ENCODE peak calls at places on chromosomes 4 and X, in five cellular contexts. One of them, this sample, is unnamed.

GRCh38 chrX:74521961-74522833 is 92.2 kb downstream of the RLIM start:
- DNase-seq in A549: no peak
- DNase-seq in AG10803: peak
- DNase-seq in lower leg skin: peak
- DNase-seq in esophagus squamous epithelium: no peak
- DNase-seq in this sample: peak

GRCh38 chrX:39536165-39536564 is 561.6 kb downstream of the BCOR start:
- DNase-seq in esophagus squamous epithelium: no peak
- DNase-seq in lower leg skin: peak
- DNase-seq in A549: no peak
- DNase-seq in AG10803: no peak
- DNase-seq in this sample: no peak

GRCh38 chr4:152090543-152090942 is 329.7 kb upstream of the GATB start:
- DNase-seq in lower leg skin: no peak
- DNase-seq in AG10803: peak
- DNase-seq in A549: no peak
- DNase-seq in esophagus squamous epithelium: no peak
- DNase-seq in this sample: peak

GRCh38 chrX:14676431-14676830 is 147.1 kb downstream of the GLRA2 start:
- DNase-seq in esophagus squamous epithelium: no peak
- DNase-seq in AG10803: no peak
- DNase-seq in A549: no peak
- DNase-seq in lower leg skin: no peak
- DNase-seq in this sample: peak

GRCh38 chr4:117817316-117817715 is 217.0 kb upstream of the NDST3 start:
- DNase-seq in A549: no peak
- DNase-seq in lower leg skin: no peak
- DNase-seq in AG10803: no peak
- DNase-seq in esophagus squamous epithelium: no peak
- DNase-seq in this sample: no peak

GRCh38 chr4:2761035-2761923 is 5.1 kb upstream of the TNIP2 start:
- DNase-seq in lower leg skin: no peak
- DNase-seq in AG10803: no peak
- DNase-seq in A549: no peak
- DNase-seq in esophagus squamous epithelium: no peak
- DNase-seq in this sample: no peak

GRCh38 chr4:1571986-1572385 is 112.1 kb downstream of the FAM53A start:
- DNase-seq in A549: no peak
- DNase-seq in AG10803: no peak
- DNase-seq in lower leg skin: no peak
- DNase-seq in esophagus squamous epithelium: no peak
- DNase-seq in this sample: no peak

GRCh38 chr4:172515266-172515879 is 653.2 kb upstream of the GALNT7 start:
- DNase-seq in AG10803: no peak
- DNase-seq in lower leg skin: no peak
- DNase-seq in esophagus squamous epithelium: no peak
- DNase-seq in A549: no peak
- DNase-seq in this sample: no peak

GRCh38 chr4:105946771-105947170 is 51.5 kb downstream of the NPNT start:
- DNase-seq in A549: no peak
- DNase-seq in lower leg skin: no peak
- DNase-seq in AG10803: no peak
- DNase-seq in esophagus squamous epithelium: no peak
- DNase-seq in this sample: no peak

GRCh38 chrX:119488749-119489148 is 20.5 kb downstream of the SLC25A5 start:
- DNase-seq in esophagus squamous epithelium: no peak
- DNase-seq in A549: peak
- DNase-seq in AG10803: peak
- DNase-seq in lower leg skin: peak
- DNase-seq in this sample: peak

GRCh38 chrX:34656467-34656841 is 631 bp downstream of the TMEM47 start:
- DNase-seq in AG10803: no peak
- DNase-seq in lower leg skin: peak
- DNase-seq in A549: no peak
- DNase-seq in esophagus squamous epithelium: no peak
- DNase-seq in this sample: no peak

GRCh38 chr4:181168406-181168805 is 1074.8 kb upstream of the TENM3 start:
- DNase-seq in lower leg skin: no peak
- DNase-seq in esophagus squamous epithelium: no peak
- DNase-seq in A549: no peak
- DNase-seq in AG10803: no peak
- DNase-seq in this sample: no peak

GRCh38 chr4:140707325-140707724 is 48.9 kb downstream of the TBC1D9 start:
- DNase-seq in A549: no peak
- DNase-seq in esophagus squamous epithelium: no peak
- DNase-seq in lower leg skin: no peak
- DNase-seq in AG10803: no peak
- DNase-seq in this sample: no peak

GRCh38 chrX:54495814-54496516 is at the start of gene FGD1:
- DNase-seq in AG10803: peak
- DNase-seq in lower leg skin: peak
- DNase-seq in esophagus squamous epithelium: no peak
- DNase-seq in A549: peak
- DNase-seq in this sample: peak

GRCh38 chr4:68589790-68590189 is 13.7 kb upstream of the UGT2B17 start:
- DNase-seq in esophagus squamous epithelium: no peak
- DNase-seq in A549: no peak
- DNase-seq in AG10803: no peak
- DNase-seq in lower leg skin: no peak
- DNase-seq in this sample: no peak

GRCh38 chr4:15934259-15934658 is 4.3 kb downstream of the FGFBP1 start:
- DNase-seq in A549: no peak
- DNase-seq in AG10803: no peak
- DNase-seq in esophagus squamous epithelium: no peak
- DNase-seq in lower leg skin: no peak
- DNase-seq in this sample: no peak

GRCh38 chr4:122732329-122733026 is at the start of gene BBS12:
- DNase-seq in esophagus squamous epithelium: peak
- DNase-seq in AG10803: peak
- DNase-seq in lower leg skin: peak
- DNase-seq in A549: peak
- DNase-seq in this sample: peak
- TF ChIP-seq CTCF in esophagus squamous epithelium: no peak
- TF ChIP-seq CTCF in AG10803: peak
- TF ChIP-seq CTCF in lower leg skin: no peak
- TF ChIP-seq CTCF in A549: peak
- TF ChIP-seq CTCF in this sample: peak

DNA sequence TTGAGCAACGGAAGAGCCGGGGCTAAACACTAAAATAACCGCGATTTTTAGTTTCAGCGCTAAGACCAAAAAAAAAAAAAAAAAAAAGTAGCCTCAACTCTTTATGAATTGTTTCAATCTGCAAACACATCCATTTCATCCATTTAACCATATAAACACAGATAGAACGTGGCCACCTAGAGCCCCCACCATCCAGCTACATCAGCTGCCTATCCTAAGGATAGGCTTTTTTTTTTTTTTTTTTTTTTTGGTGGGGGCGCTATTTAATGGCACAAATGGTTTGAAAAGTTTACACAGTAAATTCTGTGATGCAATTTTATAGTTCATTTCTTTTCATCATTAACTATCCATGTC is 492 bp upstream of the HDAC8 start:
- DNase-seq in A549: no peak
- DNase-seq in AG10803: no peak
- DNase-seq in esophagus squamous epithelium: no peak
- DNase-seq in lower leg skin: no peak
- DNase-seq in this sample: no peak
- H3K4me3 ChIP-seq in A549: peak
- H3K4me3 ChIP-seq in AG10803: peak
- H3K4me3 ChIP-seq in esophagus squamous epithelium: peak
- H3K4me3 ChIP-seq in lower leg skin: no peak
- H3K4me3 ChIP-seq in this sample: peak

GRCh38 chr4:71186566-71187398 is 152.0 kb upstream of the SLC4A4 start:
- DNase-seq in esophagus squamous epithelium: no peak
- DNase-seq in lower leg skin: no peak
- DNase-seq in AG10803: peak
- DNase-seq in A549: peak
- DNase-seq in this sample: peak

GRCh38 chr4:71189471-71189870 is 149.3 kb upstream of the SLC4A4 start:
- DNase-seq in esophagus squamous epithelium: no peak
- DNase-seq in lower leg skin: no peak
- DNase-seq in A549: peak
- DNase-seq in AG10803: peak
- DNase-seq in this sample: peak

GRCh38 chr4:71188951-71189350 is 149.9 kb upstream of the SLC4A4 start:
- DNase-seq in AG10803: no peak
- DNase-seq in esophagus squamous epithelium: no peak
- DNase-seq in lower leg skin: no peak
- DNase-seq in A549: no peak
- DNase-seq in this sample: no peak

GRCh38 chr4:71187399-71188196 is 151.2 kb upstream of the SLC4A4 start:
- DNase-seq in lower leg skin: peak
- DNase-seq in A549: peak
- DNase-seq in AG10803: peak
- DNase-seq in esophagus squamous epithelium: no peak
- DNase-seq in this sample: no peak

GRCh38 chr4:71188197-71188625 is 150.6 kb upstream of the SLC4A4 start:
- DNase-seq in A549: no peak
- DNase-seq in AG10803: no peak
- DNase-seq in esophagus squamous epithelium: no peak
- DNase-seq in lower leg skin: no peak
- DNase-seq in this sample: no peak
- TF ChIP-seq CTCF in A549: no peak
- TF ChIP-seq CTCF in AG10803: no peak
- TF ChIP-seq CTCF in esophagus squamous epithelium: no peak
- TF ChIP-seq CTCF in lower leg skin: no peak
- TF ChIP-seq CTCF in this sample: no peak

GRCh38 chr4:155614111-155614762 is 52.4 kb upstream of the GUCY1A1 start:
- DNase-seq in lower leg skin: no peak
- DNase-seq in esophagus squamous epithelium: no peak
- DNase-seq in A549: no peak
- DNase-seq in AG10803: no peak
- DNase-seq in this sample: no peak

GRCh38 chr4:155617312-155617711 is 49.3 kb upstream of the GUCY1A1 start:
- DNase-seq in esophagus squamous epithelium: no peak
- DNase-seq in AG10803: no peak
- DNase-seq in lower leg skin: no peak
- DNase-seq in A549: no peak
- DNase-seq in this sample: peak

GRCh38 chr4:155616112-155616511 is 50.5 kb upstream of the GUCY1A1 start:
- DNase-seq in esophagus squamous epithelium: no peak
- DNase-seq in AG10803: no peak
- DNase-seq in lower leg skin: no peak
- DNase-seq in A549: no peak
- DNase-seq in this sample: peak

GRCh38 chr4:155618183-155618838 is 48.3 kb upstream of the GUCY1A1 start:
- DNase-seq in lower leg skin: no peak
- DNase-seq in A549: no peak
- DNase-seq in esophagus squamous epithelium: no peak
- DNase-seq in AG10803: peak
- DNase-seq in this sample: no peak

GRCh38 chr4:155615054-155615887 is 51.4 kb upstream of the GUCY1A1 start:
- DNase-seq in A549: no peak
- DNase-seq in esophagus squamous epithelium: no peak
- DNase-seq in AG10803: no peak
- DNase-seq in lower leg skin: no peak
- DNase-seq in this sample: no peak
- H3K4me3 ChIP-seq in A549: no peak
- H3K4me3 ChIP-seq in esophagus squamous epithelium: no peak
- H3K4me3 ChIP-seq in AG10803: no peak
- H3K4me3 ChIP-seq in lower leg skin: no peak
- H3K4me3 ChIP-seq in this sample: no peak

GRCh38 chr4:176844448-176844847 is 51.7 kb upstream of the VEGFC start:
- DNase-seq in esophagus squamous epithelium: no peak
- DNase-seq in A549: no peak
- DNase-seq in lower leg skin: no peak
- DNase-seq in AG10803: no peak
- DNase-seq in this sample: no peak

GRCh38 chr4:176845636-176846035 is 52.9 kb upstream of the VEGFC start:
- DNase-seq in lower leg skin: no peak
- DNase-seq in AG10803: peak
- DNase-seq in A549: no peak
- DNase-seq in esophagus squamous epithelium: no peak
- DNase-seq in this sample: peak

DNA sequence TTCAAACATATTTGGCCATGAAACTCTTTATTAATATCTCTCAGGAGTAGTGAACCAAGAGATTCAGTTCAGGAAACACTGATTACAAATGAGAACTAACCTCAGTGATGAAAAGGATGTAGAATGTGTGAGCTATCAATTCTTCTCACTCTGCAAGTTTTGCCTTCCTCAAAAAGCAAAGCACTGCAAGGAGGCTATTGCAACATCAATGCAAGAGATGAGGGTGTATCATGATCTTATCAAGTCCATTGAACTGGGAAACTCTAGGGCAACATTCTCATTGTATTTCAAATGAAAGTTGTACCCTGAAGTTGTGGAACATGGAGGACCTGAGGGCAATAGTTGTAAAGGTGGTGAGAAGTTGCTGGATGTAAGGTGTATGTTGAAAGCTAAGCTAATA is 56.4 kb upstream of the VEGFC start:
- DNase-seq in esophagus squamous epithelium: no peak
- DNase-seq in lower leg skin: no peak
- DNase-seq in AG10803: no peak
- DNase-seq in A549: no peak
- DNase-seq in this sample: no peak
- TF ChIP-seq CTCF in esophagus squamous epithelium: no peak
- TF ChIP-seq CTCF in lower leg skin: no peak
- TF ChIP-seq CTCF in AG10803: no peak
- TF ChIP-seq CTCF in A549: no peak
- TF ChIP-seq CTCF in this sample: no peak

DNA sequence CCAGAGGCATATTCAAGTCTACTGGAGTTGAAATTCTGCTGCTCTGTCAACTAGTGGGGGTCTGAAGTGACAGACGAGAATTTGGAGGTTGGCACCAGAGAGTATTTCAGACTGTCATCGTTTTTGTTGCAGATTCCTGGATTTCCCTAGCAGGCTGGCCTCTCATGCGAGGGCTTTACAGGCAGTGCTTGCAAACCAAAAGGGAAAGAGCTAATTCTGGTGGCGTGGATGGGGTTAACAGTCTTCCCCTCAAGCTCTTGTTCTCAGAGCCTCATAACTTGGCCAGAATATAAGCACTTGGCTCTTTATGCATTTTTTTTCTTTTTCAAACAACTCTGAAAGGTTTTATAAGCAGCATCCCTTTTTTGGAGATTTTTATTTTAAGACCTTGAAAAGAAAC is at the start of gene SPARCL1:
- DNase-seq in A549: no peak
- DNase-seq in AG10803: no peak
- DNase-seq in lower leg skin: no peak
- DNase-seq in esophagus squamous epithelium: no peak
- DNase-seq in this sample: no peak
- H3K4me3 ChIP-seq in A549: no peak
- H3K4me3 ChIP-seq in AG10803: no peak
- H3K4me3 ChIP-seq in lower leg skin: no peak
- H3K4me3 ChIP-seq in esophagus squamous epithelium: peak
- H3K4me3 ChIP-seq in this sample: no peak

GRCh38 chr4:112266823-112267222 is 18.9 kb downstream of the TIFA start:
- DNase-seq in lower leg skin: no peak
- DNase-seq in AG10803: peak
- DNase-seq in A549: peak
- DNase-seq in esophagus squamous epithelium: no peak
- DNase-seq in this sample: peak
- TF ChIP-seq CTCF in lower leg skin: no peak
- TF ChIP-seq CTCF in AG10803: peak
- TF ChIP-seq CTCF in A549: peak
- TF ChIP-seq CTCF in esophagus squamous epithelium: peak
- TF ChIP-seq CTCF in this sample: peak

GRCh38 chrX:115392871-115393270 is 103.4 kb downstream of the LUZP4 start:
- DNase-seq in esophagus squamous epithelium: no peak
- DNase-seq in lower leg skin: no peak
- DNase-seq in A549: no peak
- DNase-seq in AG10803: no peak
- DNase-seq in this sample: no peak
- H3K4me3 ChIP-seq in esophagus squamous epithelium: no peak
- H3K4me3 ChIP-seq in lower leg skin: no peak
- H3K4me3 ChIP-seq in A549: no peak
- H3K4me3 ChIP-seq in AG10803: no peak
- H3K4me3 ChIP-seq in this sample: no peak